ENCODE peak calls at places on chromosomes 2 and 18, in four cellular contexts. G, F, N and R are unnamed samples.
A peak's percentile ranks its signal among the peaks of the same experiment; 100 is the strongest.

GRCh38 chr18:63476666-63477065 is at the start of gene SERPINB5:
- DNase-seq in G (no peak), F (no peak), N (no peak), R (no peak)

GRCh38 chr2:157747695-157748370 is 119.2 kb upstream of the ACVR1C start:
- DNase-seq in G (no peak), F (peak; percentile 41), N (peak; percentile 84), R (peak; percentile 93)

GRCh38 chr2:141611143-141611571 is 519.7 kb downstream of the LRP1B start:
- DNase-seq in G (no peak), F (no peak), N (peak; percentile 35), R (peak; percentile 48)

GRCh38 chr2:46331099-46331766 is 34.0 kb downstream of the EPAS1 start:
- DNase-seq in G (peak; percentile 48), F (no peak), N (no peak), R (no peak)

GRCh38 chr2:215660687-215661086 is 224.8 kb upstream of the FN1 start:
- DNase-seq in G (no peak), F (peak; percentile 48), N (peak; percentile 47), R (peak; percentile 97)

GRCh38 chr2:172775319-172775718 is 39.7 kb downstream of the RAPGEF4 start:
- DNase-seq in G (no peak), F (no peak), N (no peak), R (no peak)

GRCh38 chr2:46298272-46298521 is 990 bp downstream of the EPAS1 start:
- DNase-seq in G (no peak), F (no peak), N (no peak), R (no peak)

GRCh38 chr2:1750935-1751767 is 6.8 kb upstream of the PXDN start:
- DNase-seq in G (peak; percentile 72), F (peak; percentile 75), N (peak; percentile 86), R (peak; percentile 81)

GRCh38 chr2:197031805-197032204 is 105.3 kb upstream of the PGAP1 start:
- DNase-seq in G (no peak), F (no peak), N (no peak), R (no peak)

GRCh38 chr2:234156326-234156725 is 105.8 kb downstream of the SPP2 start:
- DNase-seq in G (no peak), F (no peak), N (no peak), R (no peak)

GRCh38 chr2:173414823-173415322 is 60.2 kb downstream of the CDCA7 start:
- DNase-seq in G (no peak), F (peak; percentile 79), N (peak; percentile 88), R (peak; percentile 66)

GRCh38 chr2:224357098-224357901 is 44.6 kb downstream of the FAM124B start:
- DNase-seq in G (peak; percentile 62), F (peak; percentile 52), N (peak; percentile 73), R (peak; percentile 32)

GRCh38 chr2:196979976-196980375 is 53.5 kb upstream of the PGAP1 start:
- DNase-seq in G (no peak), F (no peak), N (no peak), R (no peak)

GRCh38 chr2:197804758-197805597 is 585 bp downstream of the PLCL1 start:
- DNase-seq in G (peak; percentile 19), F (no peak), N (peak; percentile 14), R (no peak)

GRCh38 chr2:159921752-159922404 is 123.9 kb upstream of the CD302 start:
- DNase-seq in G (peak; percentile 68), F (peak; percentile 76), N (peak; percentile 52), R (peak; percentile 39)

GRCh38 chr2:85053802-85054201 is 79.4 kb upstream of the TCF7L1 start:
- DNase-seq in G (no peak), F (peak; percentile 53), N (no peak), R (peak; percentile 62)

GRCh38 chr2:45259547-45260160 is 250.4 kb upstream of the SIX2 start:
- DNase-seq in G (no peak), F (no peak), N (no peak), R (no peak)

GRCh38 chr2:215695876-215696275 is 260.0 kb upstream of the FN1 start:
- DNase-seq in G (no peak), F (no peak), N (no peak), R (no peak)

GRCh38 chr18:55910328-55910727 is 322.3 kb upstream of the TCF4 start:
- DNase-seq in G (no peak), F (no peak), N (no peak), R (no peak)

GRCh38 chr2:86027913-86028762 is 77.5 kb downstream of the POLR1A start:
- DNase-seq in G (no peak), F (no peak), N (no peak), R (no peak)

GRCh38 chr2:225337183-225337582 is 62.3 kb upstream of the NYAP2 start:
- DNase-seq in G (no peak), F (peak; percentile 86), N (peak; percentile 33), R (peak; percentile 87)

GRCh38 chr2:219697811-219698683 is 70.6 kb downstream of the SLC4A3 start:
- DNase-seq in G (no peak), F (no peak), N (no peak), R (no peak)

GRCh38 chr18:25234740-25235345 is 117.1 kb downstream of the ZNF521 start:
- DNase-seq in G (no peak), F (no peak), N (no peak), R (no peak)

GRCh38 chr2:230794472-230794871 is 70.3 kb upstream of the ITM2C start:
- DNase-seq in G (no peak), F (peak; percentile 69), N (no peak), R (no peak)

GRCh38 chr18:9708882-9709877 is 1.1 kb downstream of the RAB31 start:
- DNase-seq in G (no peak), F (no peak), N (no peak), R (no peak)

GRCh38 chr2:108414945-108415344 is 34.1 kb upstream of the GCC2 start:
- DNase-seq in G (no peak), F (no peak), N (no peak), R (no peak)
- H3K27ac ChIP-seq in G (no peak overlapping the region), F (no peak overlapping the region), N (no peak overlapping the region), R (no peak overlapping the region)

GRCh38 chr2:39717067-39717466 is 51.4 kb downstream of the TMEM178A start:
- DNase-seq in G (no peak), F (no peak), N (no peak), R (no peak)
- H3K27ac ChIP-seq in G (no peak overlapping the region), F (no peak overlapping the region), N (no peak overlapping the region), R (no peak overlapping the region)

DNA sequence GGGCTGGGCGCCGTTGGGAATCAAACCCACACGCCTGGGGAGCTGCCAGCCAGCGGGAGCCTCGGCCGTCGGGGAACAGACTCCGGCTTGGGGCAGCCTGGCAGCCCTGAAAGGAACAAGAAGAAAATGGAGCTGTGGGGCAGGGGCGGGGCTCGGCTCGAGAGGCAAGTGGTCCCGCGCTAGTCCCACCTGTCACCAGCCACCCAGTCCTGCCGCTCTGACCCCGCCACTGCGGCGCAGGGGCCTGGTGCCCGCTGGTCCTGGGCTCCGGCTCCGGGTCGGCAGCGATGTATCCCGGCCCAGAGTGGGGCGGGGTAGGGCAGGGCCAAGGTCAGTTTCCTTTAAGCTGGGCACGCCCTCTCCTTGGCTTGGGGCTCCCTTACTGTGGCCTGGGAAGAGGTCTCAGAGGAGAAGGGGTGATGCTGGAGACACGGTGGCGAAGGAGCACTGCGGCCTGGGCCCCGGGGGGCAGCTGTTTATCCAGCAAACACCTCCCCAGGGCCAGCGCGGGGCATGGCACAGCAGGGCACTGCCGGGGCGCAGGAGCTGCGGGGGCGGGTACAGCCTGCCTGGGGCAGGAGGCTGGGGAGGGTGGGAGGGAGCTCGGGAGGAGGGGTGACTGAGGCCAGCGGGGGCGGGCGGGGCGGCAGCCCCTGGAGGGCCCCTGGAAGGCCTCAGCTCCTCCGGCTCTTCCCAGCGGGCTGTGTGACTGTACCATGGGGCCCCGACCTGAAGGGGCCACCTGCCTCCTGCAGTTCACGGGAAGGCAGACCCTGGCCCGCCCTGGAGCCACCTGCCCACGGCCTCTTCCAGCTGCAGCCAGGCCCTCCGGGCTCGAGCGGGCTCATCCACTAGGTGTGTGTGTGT is 15.6 kb downstream of the ODC1 start:
- DNase-seq in G (peak; percentile 44), F (no peak), N (no peak), R (no peak)
- H3K27ac ChIP-seq in G (no peak overlapping the region), F (no peak overlapping the region), N (no peak overlapping the region), R (no peak overlapping the region)

DNA sequence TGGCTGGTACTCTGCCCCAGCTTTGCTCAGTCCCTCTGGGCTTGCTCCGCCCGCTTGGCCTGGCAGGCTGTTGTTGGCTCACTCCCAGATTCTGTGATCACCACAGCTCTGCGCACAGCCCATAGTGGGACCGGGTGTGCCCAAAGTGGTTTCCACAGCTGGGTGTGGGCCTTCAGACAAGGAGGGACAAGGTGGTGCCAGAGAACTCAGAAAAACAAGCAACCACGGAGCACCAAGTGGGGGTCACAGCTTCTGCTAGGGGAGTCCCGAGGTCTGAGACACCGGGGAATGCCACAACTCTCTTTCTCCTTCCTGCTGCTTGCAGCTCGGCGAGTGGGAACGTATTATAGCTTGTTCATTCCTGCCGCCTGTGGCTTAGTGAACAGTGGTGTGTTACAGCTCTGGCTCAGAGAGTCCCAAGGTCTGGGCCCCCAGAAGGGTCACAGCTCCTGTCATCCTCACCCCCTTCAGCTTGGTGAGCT is 9.1 kb upstream of the KYNU start:
- DNase-seq in G (peak; percentile 34), F (no peak), N (peak; percentile 38), R (no peak)
- H3K27ac ChIP-seq in G (no peak overlapping the region), F (no peak overlapping the region), N (no peak overlapping the region), R (no peak overlapping the region)

GRCh38 chr2:68743531-68743930 is 8.9 kb downstream of the ARHGAP25 start:
- DNase-seq in G (no peak), F (no peak), N (no peak), R (no peak)
- H3K27ac ChIP-seq in G (no peak overlapping the region), F (no peak overlapping the region), N (no peak overlapping the region), R (no peak overlapping the region)

DNA sequence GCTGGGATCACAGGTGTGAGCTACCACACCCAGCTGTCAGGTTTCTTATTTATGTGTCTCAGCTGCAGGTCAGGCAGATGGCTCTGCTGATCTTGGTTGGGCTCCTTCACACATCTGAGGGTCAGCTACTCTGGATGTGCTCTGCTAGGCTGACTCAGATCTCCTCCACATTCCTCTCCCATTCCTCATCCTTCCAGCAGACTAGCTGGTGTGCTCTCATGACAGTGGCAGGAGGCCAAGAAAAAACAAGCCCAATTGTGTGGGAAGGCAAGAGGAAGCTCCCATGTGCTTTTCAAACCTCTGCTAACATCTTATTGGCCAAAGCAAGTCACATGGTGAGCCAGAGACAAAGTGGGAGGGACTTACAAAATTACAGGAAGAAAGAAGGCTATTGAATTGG is 11.7 kb upstream of the MSH6 start:
- DNase-seq in G (peak; percentile 45), F (peak; percentile 99), N (peak; percentile 98), R (peak; percentile 94)
- H3K27ac ChIP-seq in G (no peak overlapping the region), F (peak overlapping the region; percentile 43), N (peak overlapping the region; percentile 54), R (peak overlapping the region; percentile 44)

GRCh38 chr2:178111743-178112142 is 494 bp upstream of the RBM45 start:
- DNase-seq in G (no peak), F (no peak), N (no peak), R (no peak)
- H3K27ac ChIP-seq in G (peak overlapping the region; percentile 73), F (no peak overlapping the region), N (no peak overlapping the region), R (no peak overlapping the region)